ENCODE peak calls at places on chromosome 17, in ten cellular contexts. S, V, O, U, R, H, Y, I, N and A are unnamed samples.

GRCh38 chr17:28480278-28480677 is 6.8 kb downstream of the SLC13A2 start:
- DNase-seq in S (no peak), V (no peak), O (no peak), U (no peak), R (no peak), H (no peak), Y (no peak), I (no peak), N (no peak), A (no peak)

GRCh38 chr17:146983-147761 is 9.8 kb downstream of the SCGB1C2 start:
- DNase-seq in S (peak), V (no peak), O (no peak), U (no peak), R (peak), H (no peak), Y (peak), I (no peak), N (peak), A (no peak)

GRCh38 chr17:82153745-82154375 is 55.8 kb upstream of the FASN start:
- DNase-seq in S (peak), V (no peak), O (no peak), U (peak), R (peak), H (peak), Y (peak), I (peak), N (peak), A (peak)

GRCh38 chr17:17455173-17455572 is 21.6 kb upstream of the MED9 start:
- DNase-seq in S (no peak), V (no peak), O (no peak), U (no peak), R (no peak), H (no peak), Y (no peak), I (no peak), N (no peak), A (no peak)

GRCh38 chr17:58083491-58084316 is 485 bp downstream of the DYNLL2 start:
- DNase-seq in S (peak), V (no peak), O (no peak), U (peak), R (peak), H (peak), Y (peak), I (peak), N (peak), A (peak)

GRCh38 chr17:3879181-3879580 is 13.7 kb downstream of the CAMKK1 start:
- DNase-seq in S (peak), V (no peak), O (no peak), U (peak), R (no peak), H (no peak), Y (no peak), I (no peak), N (peak), A (no peak)

GRCh38 chr17:45371414-45372324 is 54.8 kb upstream of the MAP3K14 start:
- DNase-seq in S (peak), V (peak), O (peak), U (peak), R (peak), H (peak), Y (peak), I (no peak), N (peak), A (peak)

GRCh38 chr17:79280822-79281572 is 206.4 kb downstream of the ENGASE start:
- DNase-seq in S (no peak), V (no peak), O (no peak), U (no peak), R (no peak), H (no peak), Y (no peak), I (no peak), N (no peak), A (no peak)

GRCh38 chr17:32815460-32815859 is 61.5 kb downstream of the MYO1D start:
- DNase-seq in S (no peak), V (no peak), O (no peak), U (no peak), R (no peak), H (no peak), Y (no peak), I (no peak), N (no peak), A (no peak)

GRCh38 chr17:76585048-76585648 is 512 bp downstream of the ST6GALNAC2 start:
- DNase-seq in S (no peak), V (no peak), O (no peak), U (no peak), R (peak), H (no peak), Y (no peak), I (no peak), N (peak), A (no peak)

GRCh38 chr17:32185875-32186274 is 43.6 kb downstream of the RHOT1 start:
- DNase-seq in S (no peak), V (no peak), O (no peak), U (no peak), R (no peak), H (no peak), Y (no peak), I (no peak), N (no peak), A (no peak)

GRCh38 chr17:29112780-29113295 is 67.4 kb downstream of the MYO18A start:
- DNase-seq in S (peak), V (no peak), O (no peak), U (peak), R (no peak), H (peak), Y (no peak), I (no peak), N (peak), A (no peak)

GRCh38 chr17:48055531-48056245 is 7.5 kb downstream of the NFE2L1 start:
- DNase-seq in S (no peak), V (no peak), O (peak), U (peak), R (no peak), H (no peak), Y (no peak), I (no peak), N (peak), A (no peak)

GRCh38 chr17:39867084-39867890 is 715 bp upstream of the ZPBP2 start:
- DNase-seq in S (no peak), V (no peak), O (no peak), U (no peak), R (no peak), H (no peak), Y (no peak), I (peak), N (no peak), A (no peak)

GRCh38 chr17:60641810-60642220 is 35.8 kb upstream of the BCAS3 start:
- DNase-seq in S (no peak), V (peak), O (peak), U (peak), R (peak), H (peak), Y (peak), I (peak), N (peak), A (no peak)

GRCh38 chr17:47665655-47666054 is 15.9 kb downstream of the KPNB1 start:
- DNase-seq in S (no peak), V (no peak), O (peak), U (peak), R (no peak), H (no peak), Y (no peak), I (no peak), N (no peak), A (no peak)

GRCh38 chr17:64736804-64737492 is 74.8 kb upstream of the SMURF2 start:
- DNase-seq in S (no peak), V (no peak), O (no peak), U (peak), R (no peak), H (no peak), Y (no peak), I (peak), N (peak), A (no peak)

GRCh38 chr17:76498886-76499667 is 2.1 kb downstream of the RHBDF2 start:
- DNase-seq in S (no peak), V (no peak), O (no peak), U (no peak), R (no peak), H (no peak), Y (no peak), I (no peak), N (no peak), A (no peak)

GRCh38 chr17:19398301-19399181 is 11.6 kb upstream of the MFAP4 start:
- DNase-seq in S (peak), V (no peak), O (no peak), U (peak), R (no peak), H (no peak), Y (no peak), I (no peak), N (peak), A (peak)

GRCh38 chr17:81536299-81537290 is 8.4 kb downstream of the FSCN2 start:
- DNase-seq in S (no peak), V (no peak), O (no peak), U (no peak), R (no peak), H (no peak), Y (no peak), I (no peak), N (no peak), A (no peak)

GRCh38 chr17:75764711-75765421 is at the start of gene GALK1:
- DNase-seq in S (peak), V (no peak), O (no peak), U (peak), R (peak), H (peak), Y (peak), I (peak), N (peak), A (peak)

GRCh38 chr17:80246726-80247125 is 13.9 kb upstream of the RNF213 start:
- DNase-seq in S (no peak), V (no peak), O (no peak), U (no peak), R (no peak), H (no peak), Y (no peak), I (no peak), N (no peak), A (no peak)

GRCh38 chr17:8362651-8363332 is 13.7 kb downstream of the KRABD2 start:
- DNase-seq in S (no peak), V (no peak), O (no peak), U (peak), R (no peak), H (no peak), Y (no peak), I (no peak), N (no peak), A (no peak)

GRCh38 chr17:35843698-35844097 is 25.0 kb downstream of the HEATR9 start:
- DNase-seq in S (no peak), V (no peak), O (no peak), U (no peak), R (no peak), H (no peak), Y (no peak), I (no peak), N (no peak), A (no peak)

GRCh38 chr17:41813699-41814124 is 908 bp downstream of the FKBP10 start:
- DNase-seq in S (no peak), V (no peak), O (no peak), U (no peak), R (no peak), H (no peak), Y (no peak), I (no peak), N (no peak), A (no peak)

GRCh38 chr17:13410874-13411273 is 190.9 kb downstream of the HS3ST3A1 start:
- DNase-seq in S (no peak), V (no peak), O (no peak), U (peak), R (no peak), H (no peak), Y (peak), I (no peak), N (no peak), A (no peak)

GRCh38 chr17:68061512-68062313 is 26.2 kb downstream of the KPNA2 start:
- DNase-seq in S (no peak), V (no peak), O (no peak), U (peak), R (no peak), H (no peak), Y (no peak), I (no peak), N (no peak), A (no peak)

GRCh38 chr17:1629647-1630310 is 1.1 kb upstream of the SLC43A2 start:
- DNase-seq in S (peak), V (no peak), O (no peak), U (peak), R (peak), H (peak), Y (no peak), I (peak), N (peak), A (peak)

GRCh38 chr17:1907818-1908698 is 78.3 kb downstream of the RPA1 start:
- DNase-seq in S (no peak), V (no peak), O (no peak), U (peak), R (no peak), H (no peak), Y (no peak), I (no peak), N (peak), A (no peak)